ENCODE peak calls at places on chromosome 13, in five cellular contexts. Z is GM13977, V is uterus, F is astrocyte of the hippocampus, S is NCI-H82. N is an unnamed sample.

GRCh38 chr13:99821741-99822140 is 149.8 kb downstream of the ZIC5 start:
- DNase-seq in F (peak), Z (no peak), V (no peak), S (no peak), N (no peak)

GRCh38 chr13:59566544-59566943 is 597.2 kb downstream of the DIAPH3 start:
- DNase-seq in S (no peak), Z (no peak), F (no peak), V (no peak), N (peak)

GRCh38 chr13:67932991-67933390 is 702.9 kb upstream of the PCDH9 start:
- DNase-seq in V (no peak), F (no peak), Z (no peak), S (no peak), N (peak)

GRCh38 chr13:113146750-113147149 is 11.7 kb upstream of the PROZ start:
- DNase-seq in S (no peak), V (no peak), F (no peak), Z (no peak), N (no peak)

GRCh38 chr13:71320452-71320851 is 546.6 kb downstream of the DACH1 start:
- DNase-seq in V (no peak), Z (peak), S (peak), F (peak), N (peak)

GRCh38 chr13:78499802-78500201 is 103.5 kb downstream of the POU4F1 start:
- DNase-seq in S (peak), V (no peak), Z (no peak), F (no peak), N (no peak)

GRCh38 chr13:103140001-103140671 is 73.9 kb upstream of the SLC10A2 start:
- DNase-seq in F (peak), S (peak), V (no peak), Z (peak), N (peak)

GRCh38 chr13:50318887-50319286 is 303.6 kb downstream of the KCNRG start:
- DNase-seq in S (no peak), Z (no peak), V (no peak), F (no peak), N (no peak)

GRCh38 chr13:45224181-45224580 is 23.3 kb upstream of the KCTD4 start:
- DNase-seq in S (no peak), F (no peak), V (no peak), Z (no peak), N (peak)

GRCh38 chr13:108176685-108177274 is 38.6 kb downstream of the LIG4 start:
- DNase-seq in F (peak), V (no peak), Z (peak), S (peak), N (peak)

GRCh38 chr13:51793570-51794273 is 10.2 kb downstream of the DHRS12 start:
- DNase-seq in S (no peak), F (peak), V (no peak), Z (peak), N (peak)

GRCh38 chr13:51590966-51591627 is 6.8 kb downstream of the WDFY2 start:
- DNase-seq in Z (no peak), S (peak), F (peak), V (peak), N (peak)